ENCODE peak calls at places on chromosome 12, in seven cellular contexts. S is HFF-Myc, F is pancreas, X is WTC11, V is upper lobe of right lung, K is A549, G is Peyer's patch. N is an unnamed sample.
A peak's percentile ranks its signal among the peaks of the same experiment; 100 is the strongest.

GRCh38 chr12:13913371-13913770 is 68.0 kb downstream of the GRIN2B start:
- DNase-seq in S (no peak), F (no peak), X (no peak), V (no peak), K (peak; percentile 50), G (no peak), N (no peak)

GRCh38 chr12:125070117-125070516 is 4.9 kb downstream of the AACS start:
- DNase-seq in S (no peak), F (no peak), X (no peak), V (no peak), K (peak; percentile 31), G (no peak), N (no peak)

GRCh38 chr12:116955382-116956021 is 44.8 kb downstream of the FBXW8 start:
- DNase-seq in S (no peak), F (peak; percentile 31), X (no peak), V (peak; percentile 71), K (peak; percentile 68), G (no peak), N (no peak)

GRCh38 chr12:132145334-132145733 is 1.1 kb downstream of the NOC4L start:
- DNase-seq in S (no peak), F (peak; percentile 13), X (no peak), V (peak; percentile 56), K (no peak), G (no peak), N (no peak)

GRCh38 chr12:50221228-50222008 is 54.2 kb upstream of the CERS5 start:
- DNase-seq in S (peak; percentile 96), F (no peak), X (no peak), V (no peak), K (peak; percentile 31), G (no peak), N (no peak)

GRCh38 chr12:116563262-116563661 is 4.1 kb downstream of the MAP1LC3B2 start:
- DNase-seq in S (no peak), F (no peak), X (no peak), V (no peak), K (no peak), G (no peak), N (no peak)

GRCh38 chr12:25056486-25057130 is 107.7 kb upstream of the BCAT1 start:
- DNase-seq in S (no peak), F (no peak), X (no peak), V (no peak), K (no peak), G (no peak), N (no peak)

GRCh38 chr12:119594399-119594730 is 791 bp downstream of the TMEM233 start:
- DNase-seq in S (no peak), F (no peak), X (peak; percentile 21), V (no peak), K (no peak), G (no peak), N (peak; percentile 36)

GRCh38 chr12:105032703-105033357 is 46.7 kb downstream of the NOPCHAP1 start:
- DNase-seq in S (no peak), F (no peak), X (no peak), V (no peak), K (no peak), G (no peak), N (no peak)

GRCh38 chr12:67452119-67452805 is 183.1 kb downstream of the CAND1 start:
- DNase-seq in S (no peak), F (no peak), X (no peak), V (no peak), K (no peak), G (peak; percentile 30), N (no peak)

GRCh38 chr12:22525426-22525825 is 18.9 kb downstream of the C2CD5 start:
- DNase-seq in S (no peak), F (no peak), X (no peak), V (no peak), K (no peak), G (no peak), N (no peak)

GRCh38 chr12:122067966-122068365 is 10.6 kb upstream of the MLXIP start:
- DNase-seq in S (no peak), F (no peak), X (no peak), V (no peak), K (no peak), G (peak; percentile 89), N (no peak)

GRCh38 chr12:126093911-126094310 is 1028.7 kb downstream of the AACS start:
- DNase-seq in S (no peak), F (no peak), X (no peak), V (no peak), K (peak; percentile 11), G (no peak), N (peak; percentile 31)

GRCh38 chr12:105218434-105218833 is 17.5 kb downstream of the APPL2 start:
- DNase-seq in S (no peak), F (no peak), X (no peak), V (no peak), K (no peak), G (no peak), N (no peak)

GRCh38 chr12:119692410-119692809 is 24.5 kb downstream of the PRKAB1 start:
- DNase-seq in S (peak; percentile 52), F (no peak), X (no peak), V (no peak), K (no peak), G (no peak), N (no peak)

GRCh38 chr12:132066345-132066685 is 77.8 kb downstream of the DDX51 start:
- DNase-seq in S (no peak), F (no peak), X (no peak), V (no peak), K (no peak), G (peak; percentile 79), N (no peak)

GRCh38 chr12:89333564-89334252 is 18.6 kb downstream of the DUSP6 start:
- DNase-seq in S (no peak), F (no peak), X (no peak), V (no peak), K (no peak), G (no peak), N (no peak)

GRCh38 chr12:58026421-58026820 is 85.1 kb downstream of the ATP23 start:
- DNase-seq in S (no peak), F (no peak), X (no peak), V (no peak), K (no peak), G (no peak), N (no peak)

DNA sequence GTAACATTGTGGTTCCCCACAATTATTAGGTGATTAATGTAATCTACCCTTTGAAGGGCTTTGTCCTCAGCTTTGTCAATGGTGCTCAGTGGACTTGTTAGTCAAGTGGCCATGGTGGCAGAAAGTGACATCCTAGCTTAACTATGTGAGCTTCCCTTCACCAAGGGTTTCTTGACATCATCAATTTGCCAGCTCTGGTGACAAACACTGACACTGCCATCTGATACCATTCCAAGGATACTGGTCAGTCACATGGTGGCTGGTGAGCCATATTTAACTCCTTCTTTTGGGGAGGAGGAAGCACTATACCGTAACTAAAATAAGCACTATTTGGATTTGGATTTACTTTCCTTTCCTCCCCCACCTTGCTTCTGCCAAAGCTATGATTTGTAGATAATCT is 115.7 kb downstream of the IGF1 start:
- DNase-seq in S (no peak), F (no peak), X (no peak), V (no peak), K (no peak), G (no peak), N (no peak)
- TF ChIP-seq CTCF in S (no peak), F (no peak), X (no peak), V (no peak), K (no peak), G (no peak), N (no peak)

GRCh38 chr12:71846322-71846940 is 6.9 kb downstream of the TBC1D15 start:
- DNase-seq in S (no peak), F (no peak), X (no peak), V (no peak), K (peak; percentile 49), G (no peak), N (no peak)
- TF ChIP-seq CTCF in S (no peak), F (no peak), X (peak; percentile 19), V (peak; percentile 63), K (peak; percentile 65), G (peak; percentile 69), N (peak; percentile 22)

GRCh38 chr12:47771304-47771703 is 1.7 kb upstream of the SLC48A1 start:
- DNase-seq in S (no peak), F (no peak), X (no peak), V (no peak), K (no peak), G (no peak), N (no peak)

GRCh38 chr12:47773858-47774580 is 981 bp downstream of the SLC48A1 start:
- DNase-seq in S (no peak), F (no peak), X (no peak), V (no peak), K (no peak), G (no peak), N (no peak)

GRCh38 chr12:47772094-47772660 is 861 bp upstream of the SLC48A1 start:
- DNase-seq in S (no peak), F (no peak), X (no peak), V (no peak), K (no peak), G (no peak), N (no peak)

GRCh38 chr12:47773062-47773857 is at the start of gene SLC48A1:
- DNase-seq in S (no peak), F (peak; percentile 63), X (peak; percentile 80), V (peak; percentile 90), K (peak; percentile 72), G (peak; percentile 75), N (peak; percentile 85)

GRCh38 chr12:47772738-47773061 is 338 bp upstream of the SLC48A1 start:
- DNase-seq in S (no peak), F (no peak), X (no peak), V (no peak), K (no peak), G (no peak), N (no peak)
- TF ChIP-seq CTCF in S (no peak), F (no peak), X (no peak), V (no peak), K (no peak), G (no peak), N (no peak)

DNA sequence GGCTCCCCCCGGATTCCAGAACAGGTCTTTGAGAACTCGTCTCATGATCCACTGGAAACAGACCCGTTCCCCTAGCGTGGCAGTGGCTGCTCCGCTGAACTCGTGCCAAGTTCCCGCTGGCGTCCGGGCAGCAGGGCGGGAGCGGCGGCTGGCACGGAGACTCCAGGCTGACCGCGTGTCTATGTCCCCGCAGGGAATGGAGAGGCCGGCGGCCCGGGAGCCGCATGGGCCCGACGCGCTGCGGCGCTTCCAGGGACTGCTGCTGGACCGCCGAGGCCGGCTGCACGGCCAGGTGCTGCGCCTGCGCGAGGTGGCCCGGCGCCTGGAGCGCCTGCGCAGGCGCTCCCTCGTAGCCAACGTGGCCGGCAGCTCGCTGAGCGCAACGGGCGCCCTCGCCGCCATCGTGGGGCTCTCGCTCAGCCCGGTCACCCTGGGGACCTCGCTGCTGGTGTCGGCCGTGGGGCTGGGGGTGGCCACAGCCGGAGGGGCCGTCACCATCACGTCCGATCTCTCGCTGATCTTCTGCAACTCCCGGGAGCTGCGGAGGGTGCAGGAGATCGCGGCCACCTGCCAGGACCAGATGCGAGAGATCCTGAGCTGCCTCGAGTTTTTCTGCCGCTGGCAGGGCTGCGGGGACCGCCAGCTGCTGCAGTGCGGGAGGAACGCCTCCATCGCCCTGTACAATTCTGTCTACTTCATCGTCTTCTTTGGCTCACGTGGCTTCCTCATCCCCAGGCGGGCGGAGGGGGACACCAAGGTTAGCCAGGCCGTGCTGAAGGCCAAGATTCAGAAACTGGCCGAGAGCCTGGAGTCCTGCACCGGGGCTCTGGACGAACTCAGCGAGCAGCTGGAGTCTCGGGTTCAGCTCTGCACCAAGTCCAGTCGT is 1.5 kb downstream of the APOLD1 start:
- DNase-seq in S (no peak), F (peak; percentile 77), X (peak; percentile 71), V (peak; percentile 92), K (peak; percentile 87), G (peak; percentile 57), N (peak; percentile 59)
- TF ChIP-seq CTCF in S (no peak), F (no peak), X (no peak), V (peak; percentile 17), K (no peak), G (peak; percentile 51), N (no peak)

N was measured in nephron progenitor cell.